ENCODE peak calls at places on chromosomes 1 and 21, in five cellular contexts. N is GM13976, F is IMR-90, W is bronchial epithelial cell, U is psoas muscle. J is an unnamed sample.
A peak's percentile ranks its signal among the peaks of the same experiment; 100 is the strongest.

GRCh38 chr1:41391834-41392527 is 30.7 kb downstream of the FOXO6 start:
- DNase-seq in N (no peak), F (no peak), W (no peak), U (no peak), J (no peak)

GRCh38 chr21:45828580-45829565 is 152.7 kb upstream of the COL6A1 start:
- DNase-seq in N (no peak), F (no peak), W (no peak), U (no peak), J (no peak)

GRCh38 chr1:11804666-11805453 is 904 bp downstream of the MTHFR start:
- DNase-seq in N (peak; percentile 59), F (peak; percentile 56), W (peak; percentile 77), U (peak; percentile 57), J (peak; percentile 59)

GRCh38 chr1:40945491-40945973 is 34.0 kb upstream of the CTPS1 start:
- DNase-seq in N (no peak), F (peak; percentile 22), W (no peak), U (no peak), J (no peak)

GRCh38 chr1:39671793-39672550 is at the start of gene NT5C1A:
- DNase-seq in N (peak; percentile 78), F (no peak), W (no peak), U (peak; percentile 62), J (no peak)

GRCh38 chr1:54591127-54591756 is 32.1 kb downstream of the FAM151A start:
- DNase-seq in N (no peak), F (peak; percentile 42), W (no peak), U (no peak), J (no peak)

GRCh38 chr1:233844697-233845096 is 59.8 kb upstream of the SLC35F3 start:
- DNase-seq in N (no peak), F (no peak), W (no peak), U (no peak), J (no peak)

GRCh38 chr1:223738465-223739365 is 26.4 kb downstream of the CAPN2 start:
- DNase-seq in N (no peak), F (no peak), W (peak; percentile 61), U (no peak), J (peak; percentile 76)

GRCh38 chr1:31152181-31152768 is 86.8 kb upstream of the PUM1 start:
- DNase-seq in N (no peak), F (peak; percentile 87), W (peak; percentile 98), U (no peak), J (no peak)

GRCh38 chr21:45152265-45152746 is 77.9 kb downstream of the ADARB1 start:
- DNase-seq in N (peak; percentile 86), F (no peak), W (no peak), U (peak; percentile 46), J (peak; percentile 19)

GRCh38 chr1:87612966-87613365 is 284.3 kb downstream of the LMO4 start:
- DNase-seq in N (no peak), F (no peak), W (no peak), U (no peak), J (no peak)

GRCh38 chr1:230243583-230244377 is 176.7 kb downstream of the GALNT2 start:
- DNase-seq in N (no peak), F (peak; percentile 76), W (peak; percentile 56), U (no peak), J (no peak)

GRCh38 chr1:115300087-115300856 is 37.8 kb downstream of the NGF start:
- DNase-seq in N (no peak), F (peak; percentile 32), W (peak; percentile 95), U (no peak), J (no peak)

GRCh38 chr21:17554619-17555472 is 42.0 kb downstream of the CXADR start:
- DNase-seq in N (no peak), F (peak; percentile 10), W (no peak), U (no peak), J (no peak)
- TF ChIP-seq CTCF in N (peak; percentile 25), F (peak; percentile 35), W (peak; percentile 44), U (peak; percentile 4), J (peak; percentile 28)

GRCh38 chr1:33000427-33001026 is 35.9 kb upstream of the RNF19B start:
- DNase-seq in N (no peak), F (no peak), W (no peak), U (no peak), J (no peak)

GRCh38 chr1:32998997-32999396 is 34.4 kb upstream of the RNF19B start:
- DNase-seq in N (no peak), F (no peak), W (no peak), U (peak; percentile 37), J (no peak)

GRCh38 chr1:33003657-33004056 is 33.0 kb downstream of the AK2 start:
- DNase-seq in N (no peak), F (no peak), W (no peak), U (no peak), J (no peak)

GRCh38 chr1:33002006-33002405 is 34.7 kb downstream of the AK2 start:
- DNase-seq in N (no peak), F (no peak), W (no peak), U (no peak), J (no peak)

GRCh38 chr1:33001282-33001681 is 35.4 kb downstream of the AK2 start:
- DNase-seq in N (no peak), F (no peak), W (no peak), U (no peak), J (no peak)
- TF ChIP-seq CTCF in N (no peak), F (no peak), W (peak; percentile 26), U (no peak), J (no peak)

DNA sequence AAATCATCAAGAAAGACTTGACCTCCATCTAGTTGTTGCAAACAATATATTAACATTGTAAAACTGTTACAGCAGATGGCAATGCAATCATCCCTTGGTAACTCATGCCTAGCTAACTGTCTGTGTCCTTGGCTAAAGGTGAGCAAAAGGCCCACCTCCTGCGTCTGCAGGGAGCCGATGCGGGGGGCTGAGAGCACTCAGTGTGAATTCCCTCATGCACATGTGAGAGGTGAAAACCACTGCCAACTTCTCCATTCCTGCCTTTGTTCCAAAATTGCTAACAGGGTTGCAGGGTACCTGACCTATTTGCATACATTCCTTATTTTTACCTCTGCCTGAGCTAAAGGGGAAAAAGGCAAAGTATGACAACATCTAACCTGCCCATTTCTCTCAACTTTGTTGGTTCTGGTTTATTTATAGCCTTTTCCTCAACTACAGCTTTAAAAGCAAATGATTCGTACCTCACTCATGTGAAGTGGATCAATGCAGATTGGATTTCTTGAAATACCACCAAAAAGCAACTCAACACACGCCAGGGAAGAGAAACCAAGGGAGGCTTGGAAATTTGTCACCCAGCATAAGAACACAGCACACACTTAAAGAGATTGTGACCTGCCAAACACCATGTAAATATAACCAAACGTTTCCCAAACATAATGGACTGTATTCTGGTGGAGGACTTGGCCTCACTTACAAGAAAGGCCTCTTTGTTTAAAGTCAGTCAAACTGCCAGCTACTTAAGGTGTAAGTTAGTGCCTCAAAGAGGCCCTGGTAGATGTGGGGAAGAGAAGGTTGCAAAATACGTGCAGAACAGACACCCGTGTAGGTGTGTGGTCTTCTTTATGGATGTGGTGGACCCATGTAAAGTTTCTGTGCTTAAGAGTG is 651.0 kb downstream of the SMYD3 start:
- DNase-seq in N (no peak), F (peak; percentile 59), W (no peak), U (no peak), J (no peak)
- TF ChIP-seq CTCF in N (no peak), F (no peak), W (no peak), U (no peak), J (no peak)

GRCh38 chr1:150515328-150516049 is at the start of gene FALEC:
- DNase-seq in N (peak; percentile 99), F (peak; percentile 93), W (peak; percentile 90), U (peak; percentile 98), J (peak; percentile 97)
- TF ChIP-seq CTCF in N (no peak), F (no peak), W (no peak), U (no peak), J (no peak)

GRCh38 chr1:89632213-89633102 is 462 bp upstream of the LRRC8C start:
- DNase-seq in N (peak; percentile 91), F (peak; percentile 71), W (peak; percentile 48), U (peak; percentile 86), J (peak; percentile 75)
- TF ChIP-seq CTCF in N (peak; percentile 90), F (peak; percentile 81), W (peak; percentile 27), U (peak; percentile 55), J (no peak)

DNA sequence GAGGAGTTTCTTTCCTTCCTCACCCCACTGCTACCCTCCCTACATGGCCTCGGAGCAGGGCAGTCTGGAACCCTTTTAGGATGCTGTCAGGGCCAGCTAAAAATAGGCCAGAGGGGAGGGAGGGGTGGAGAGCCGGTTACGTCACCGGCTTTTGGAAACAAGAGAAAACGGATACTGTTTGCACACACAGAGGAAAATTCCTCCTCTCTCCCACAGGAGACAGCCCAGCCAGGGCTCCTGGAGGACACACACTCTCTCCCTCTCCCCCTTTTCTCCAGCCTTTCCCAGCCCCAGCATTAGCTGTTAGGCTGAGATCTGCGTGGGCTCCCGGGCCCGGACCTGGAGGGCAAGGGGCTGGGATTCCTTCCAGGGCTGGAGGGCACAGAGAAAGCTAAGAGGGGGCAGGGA is 20.0 kb upstream of the ALDH4A1 start:
- DNase-seq in N (no peak), F (peak; percentile 85), W (peak; percentile 63), U (peak; percentile 83), J (peak; percentile 50)
- TF ChIP-seq CTCF in N (no peak), F (no peak), W (no peak), U (no peak), J (no peak)

GRCh38 chr1:220451541-220451940 is 76.4 kb upstream of the MARK1 start:
- DNase-seq in N (no peak), F (no peak), W (no peak), U (no peak), J (no peak)

GRCh38 chr1:220453371-220453770 is 74.6 kb upstream of the MARK1 start:
- DNase-seq in N (no peak), F (no peak), W (no peak), U (no peak), J (no peak)

GRCh38 chr1:220450927-220451326 is 77.0 kb upstream of the MARK1 start:
- DNase-seq in N (no peak), F (no peak), W (no peak), U (no peak), J (no peak)

GRCh38 chr1:220455559-220455958 is 72.4 kb upstream of the MARK1 start:
- DNase-seq in N (no peak), F (no peak), W (no peak), U (no peak), J (no peak)

GRCh38 chr1:220454155-220454777 is 73.7 kb upstream of the MARK1 start:
- DNase-seq in N (no peak), F (no peak), W (no peak), U (no peak), J (no peak)
- TF ChIP-seq CTCF in N (no peak), F (no peak), W (no peak), U (no peak), J (no peak)

J was measured in colonic mucosa.